ENCODE peak calls at places on chromosomes 4 and X, in five cellular contexts. T is A549, S is suprapubic skin, H is GM12878, M is upper lobe of left lung. K is an unnamed sample.

GRCh38 chrX:12548746-12549145 is 242.5 kb upstream of the PRPS2 start:
- DNase-seq in S (no peak), T (no peak), H (no peak), M (no peak), K (no peak)

GRCh38 chr4:177313263-177313662 is 3.6 kb downstream of the NEIL3 start:
- DNase-seq in H (no peak), M (no peak), S (no peak), T (no peak), K (no peak)

GRCh38 chrX:101417981-101418841 is 10.2 kb downstream of the HNRNPH2 start:
- DNase-seq in M (peak; percentile 62), T (no peak), H (no peak), S (peak; percentile 76), K (peak; percentile 36)

GRCh38 chr4:45275862-45276261 is 549.5 kb upstream of the GNPDA2 start:
- DNase-seq in H (no peak), S (no peak), T (no peak), M (no peak), K (no peak)

GRCh38 chrX:107676559-107677378 is 48.5 kb downstream of the PRPS1 start:
- DNase-seq in M (peak; percentile 91), S (peak; percentile 92), H (no peak), T (peak; percentile 62), K (peak; percentile 74)

GRCh38 chrX:48972214-48973164 is 845 bp upstream of the KCND1 start:
- DNase-seq in T (peak; percentile 54), H (no peak), S (no peak), M (peak; percentile 42), K (peak; percentile 62)

GRCh38 chrX:151393514-151393913 is 3.5 kb upstream of the VMA21 start:
- DNase-seq in H (no peak), M (no peak), S (no peak), T (no peak), K (no peak)

GRCh38 chrX:9352683-9353430 is 112.0 kb upstream of the TBL1X start:
- DNase-seq in T (no peak), S (no peak), M (peak; percentile 81), H (peak; percentile 38), K (peak; percentile 23)

GRCh38 chrX:110509778-110510510 is 151.3 kb downstream of the RTL9 start:
- DNase-seq in M (no peak), T (no peak), H (no peak), S (no peak), K (no peak)

GRCh38 chr4:48483777-48484493 is 792 bp downstream of the SLC10A4 start:
- DNase-seq in H (no peak), S (no peak), M (no peak), T (no peak), K (no peak)

GRCh38 chr4:109609431-109609830 is 49.4 kb downstream of the MCUB start:
- DNase-seq in H (no peak), M (no peak), T (no peak), S (no peak), K (no peak)

GRCh38 chrX:81286075-81286474 is 84.2 kb downstream of the SH3BGRL start:
- DNase-seq in T (no peak), S (no peak), H (no peak), M (no peak), K (no peak)

GRCh38 chr4:4349902-4350301 is 37.0 kb upstream of the NSG1 start:
- DNase-seq in S (no peak), H (no peak), M (no peak), T (no peak), K (no peak)

GRCh38 chr4:1723131-1723801 is 1.9 kb downstream of the TACC3 start:
- DNase-seq in H (no peak), T (no peak), S (no peak), M (no peak), K (no peak)

GRCh38 chrX:123450217-123450616 is 266.1 kb downstream of the GRIA3 start:
- DNase-seq in H (no peak), S (no peak), M (no peak), T (peak; percentile 1), K (no peak)

GRCh38 chrX:40082447-40083119 is 15.2 kb downstream of the BCOR start:
- DNase-seq in S (no peak), H (no peak), T (no peak), M (no peak), K (no peak)
- H3K4me1 ChIP-seq in S (peaks cover 56% of the 10 kb centered on the region), H (no peaks in the 10 kb centered on the region), T (peaks cover 23% of the 10 kb centered on the region), M (peaks cover 31% of the 10 kb centered on the region), K (no peaks in the 10 kb centered on the region)

GRCh38 chr4:8177956-8178355 is 19.3 kb upstream of the ABLIM2 start:
- DNase-seq in H (no peak), T (no peak), M (no peak), S (no peak), K (no peak)

GRCh38 chr4:8175686-8176085 is 17.1 kb upstream of the ABLIM2 start:
- DNase-seq in H (no peak), T (no peak), S (no peak), M (no peak), K (no peak)

GRCh38 chr4:8179074-8179473 is 20.0 kb upstream of the SH3TC1 start:
- DNase-seq in T (no peak), M (no peak), H (no peak), S (no peak), K (no peak)

GRCh38 chr4:8176547-8177399 is 18.2 kb upstream of the ABLIM2 start:
- DNase-seq in M (peak; percentile 62), T (peak; percentile 73), H (no peak), S (no peak), K (no peak)

GRCh38 chr4:8177544-8177943 is 18.9 kb upstream of the ABLIM2 start:
- DNase-seq in H (no peak), T (no peak), S (no peak), M (no peak), K (no peak)
- TF ChIP-seq EP300 in H (no peak), T (no peak), S (no peak), M (no peak), K (no peak)

GRCh38 chr4:153499005-153499404 is 32.8 kb downstream of the TMEM131L start:
- DNase-seq in H (no peak), T (no peak), M (no peak), S (no peak), K (no peak)
- H3K4me1 ChIP-seq in H (peaks cover 54% of the 10 kb centered on the region), T (peaks cover 2% of the 10 kb centered on the region), M (peaks cover 3% of the 10 kb centered on the region), S (peaks cover 21% of the 10 kb centered on the region), K (no peaks in the 10 kb centered on the region)

GRCh38 chr4:37872310-37872988 is 18.4 kb upstream of the TBC1D1 start:
- DNase-seq in T (no peak), S (no peak), M (no peak), H (no peak), K (no peak)

GRCh38 chr4:37879365-37879764 is 11.5 kb upstream of the TBC1D1 start:
- DNase-seq in H (no peak), T (no peak), S (no peak), M (no peak), K (no peak)

GRCh38 chr4:37876156-37876555 is 14.7 kb upstream of the TBC1D1 start:
- DNase-seq in M (no peak), T (no peak), H (no peak), S (no peak), K (no peak)

DNA sequence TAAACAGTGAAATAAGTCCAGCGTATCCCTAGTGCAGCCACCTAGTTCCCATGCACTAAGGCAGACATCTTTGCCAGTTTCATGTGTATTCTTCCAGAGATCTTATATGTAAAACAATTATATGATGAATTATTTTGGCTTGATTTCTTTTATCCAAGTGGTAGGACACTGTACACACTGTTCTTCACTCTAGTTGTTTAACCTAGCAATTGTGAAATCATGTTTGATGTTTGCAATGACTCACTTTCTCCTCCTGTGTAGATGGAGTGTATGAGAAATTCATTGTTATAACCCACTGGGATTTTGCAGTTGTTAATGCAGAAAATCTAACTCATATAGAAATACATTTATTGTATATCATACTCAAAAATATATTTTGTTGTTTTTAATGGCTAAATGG is 17.5 kb upstream of the TBC1D1 start:
- DNase-seq in M (no peak), S (no peak), T (peak; percentile 25), H (no peak), K (no peak)
- TF ChIP-seq EP300 in M (no peak), S (peak; percentile 41), T (no peak), H (no peak), K (no peak)

DNA sequence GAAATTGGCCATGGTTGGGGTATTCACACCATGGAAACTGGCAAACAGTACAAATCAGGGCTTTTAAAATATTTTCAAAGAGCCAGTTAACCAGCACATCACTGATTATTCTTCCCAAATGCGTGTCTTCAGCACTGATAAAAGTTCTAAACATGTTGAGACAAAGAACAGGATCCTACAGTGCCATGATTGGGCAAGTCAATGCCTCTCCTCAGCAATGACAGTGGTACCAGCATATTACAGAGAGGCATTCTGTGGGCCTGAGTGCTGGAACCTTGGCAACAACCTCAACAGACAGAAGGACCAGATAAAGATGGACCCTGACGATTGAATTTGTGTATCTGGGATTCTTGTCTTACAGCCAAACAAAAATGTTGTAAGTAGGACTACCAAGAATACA is 108.9 kb downstream of the EFHC2 start:
- DNase-seq in T (no peak), S (no peak), M (no peak), H (no peak), K (no peak)
- H3K4me1 ChIP-seq in T (no peaks in the 10 kb centered on the region), S (no peaks in the 10 kb centered on the region), M (no peaks in the 10 kb centered on the region), H (no peaks in the 10 kb centered on the region), K (no peaks in the 10 kb centered on the region)

GRCh38 chrX:40012800-40013682 is 84.7 kb downstream of the BCOR start:
- DNase-seq in H (no peak), T (peak; percentile 28), S (peak; percentile 79), M (peak; percentile 57), K (peak; percentile 28)
- TF ChIP-seq EP300 in H (no peak), T (no peak), S (no peak), M (no peak), K (no peak)

DNA sequence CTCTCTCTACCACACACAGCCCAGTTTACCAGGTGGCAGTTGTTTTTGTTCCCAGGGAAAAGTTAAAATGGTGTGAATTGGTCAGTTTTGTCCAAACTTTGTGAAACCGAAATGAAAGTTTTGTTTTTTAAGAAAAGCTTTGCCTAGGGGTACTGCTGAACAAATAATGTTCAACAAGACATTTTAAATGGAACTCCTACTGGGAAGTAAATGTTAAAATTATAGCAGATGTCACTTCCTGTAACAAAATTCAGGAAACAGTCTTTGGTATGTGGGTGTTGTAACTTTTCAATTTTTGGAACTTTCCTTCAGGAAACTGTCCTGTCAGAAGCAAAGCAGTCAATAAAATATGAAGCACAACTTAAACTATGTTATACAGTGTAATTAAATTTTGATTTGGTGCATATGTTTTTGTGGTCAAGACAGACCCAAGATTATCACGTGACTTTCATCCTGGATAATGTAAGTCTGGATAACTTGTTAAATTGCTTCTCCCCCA is 79.5 kb downstream of the AFF1 start:
- DNase-seq in M (no peak), S (no peak), T (no peak), H (no peak), K (no peak)
- H3K4me1 ChIP-seq in M (peaks cover 94% of the 10 kb centered on the region), S (peaks cover 87% of the 10 kb centered on the region), T (peaks cover 93% of the 10 kb centered on the region), H (peaks cover 32% of the 10 kb centered on the region), K (peaks cover 60% of the 10 kb centered on the region)

GRCh38 chr4:9893329-9894108 is 112.1 kb downstream of the DRD5 start:
- DNase-seq in M (no peak), H (no peak), T (no peak), S (no peak), K (no peak)
- TF ChIP-seq EP300 in M (no peak), H (no peak), T (no peak), S (no peak), K (no peak)

K was measured in tibial nerve.